ENCODE peak calls at places on chromosomes 7 and 10, in seven cellular contexts. Z is astrocyte of the spinal cord; N is fibroblast of lung; H is CD4-positive, alpha-beta T cell; P is IMR-90; Q is fibroblast of mammary gland; G is RWPE1. T is an unnamed sample.

GRCh38 chr7:120395526-120396019 is 122.6 kb downstream of the KCND2 start:
- DNase-seq in P (no peak), Z (no peak), G (no peak), Q (no peak), H (no peak), N (no peak), T (peak; percentile 1)

GRCh38 chr7:112892263-112892662 is 102.1 kb upstream of the TMEM168 start:
- DNase-seq in G (no peak), H (no peak), N (peak; percentile 46), Z (peak; percentile 46), P (peak; percentile 65), Q (peak; percentile 79), T (peak; percentile 16)

GRCh38 chr7:158815046-158815445 is 14.3 kb downstream of the ESYT2 start:
- DNase-seq in Q (peak; percentile 40), Z (peak; percentile 76), P (peak; percentile 37), H (no peak), G (no peak), N (peak; percentile 58), T (no peak)

GRCh38 chr10:10892290-10892875 is 125.3 kb upstream of the CELF2 start:
- DNase-seq in H (no peak), P (no peak), G (no peak), Z (no peak), N (peak; percentile 35), Q (peak; percentile 56), T (no peak)

GRCh38 chr7:158924956-158925355 is 68.6 kb downstream of the DYNC2I1 start:
- DNase-seq in Q (peak; percentile 63), P (peak; percentile 56), Z (peak; percentile 39), N (peak; percentile 62), H (no peak), G (no peak), T (peak; percentile 39)

GRCh38 chr10:79468841-79469585 is 23.6 kb upstream of the ZCCHC24 start:
- DNase-seq in Z (no peak), P (no peak), H (no peak), Q (no peak), N (no peak), G (no peak), T (no peak)

GRCh38 chr7:40471891-40472290 is 337.1 kb downstream of the SUGCT start:
- DNase-seq in H (no peak), Q (no peak), P (no peak), Z (no peak), N (no peak), G (no peak), T (no peak)

GRCh38 chr10:46226232-46226631 is 60.6 kb upstream of the ANTXRL start:
- DNase-seq in N (no peak), Z (no peak), Q (no peak), P (no peak), H (no peak), G (no peak), T (no peak)

GRCh38 chr7:77235280-77235679 is 35.7 kb upstream of the FGL2 start:
- DNase-seq in Z (no peak), N (peak; percentile 45), G (no peak), H (no peak), Q (peak; percentile 74), P (peak; percentile 77), T (peak; percentile 56)

GRCh38 chr7:74253975-74254857 is at the start of gene RFC2:
- DNase-seq in G (peak; percentile 95), Q (peak; percentile 93), P (peak; percentile 94), Z (peak; percentile 97), N (peak; percentile 95), H (peak; percentile 91), T (peak; percentile 85)
- TF ChIP-seq CTCF in G (no peak), Q (no peak), P (peak; percentile 23), Z (peak; percentile 15), N (no peak), H (peak; percentile 33), T (peak; percentile 35)

GRCh38 chr7:73361340-73361739 is 33.4 kb downstream of the FKBP6 start:
- DNase-seq in N (no peak), H (no peak), G (no peak), Q (no peak), P (no peak), Z (no peak), T (no peak)
- TF ChIP-seq CTCF in N (no peak), H (no peak), G (no peak), Q (no peak), P (no peak), Z (no peak), T (no peak)

DNA sequence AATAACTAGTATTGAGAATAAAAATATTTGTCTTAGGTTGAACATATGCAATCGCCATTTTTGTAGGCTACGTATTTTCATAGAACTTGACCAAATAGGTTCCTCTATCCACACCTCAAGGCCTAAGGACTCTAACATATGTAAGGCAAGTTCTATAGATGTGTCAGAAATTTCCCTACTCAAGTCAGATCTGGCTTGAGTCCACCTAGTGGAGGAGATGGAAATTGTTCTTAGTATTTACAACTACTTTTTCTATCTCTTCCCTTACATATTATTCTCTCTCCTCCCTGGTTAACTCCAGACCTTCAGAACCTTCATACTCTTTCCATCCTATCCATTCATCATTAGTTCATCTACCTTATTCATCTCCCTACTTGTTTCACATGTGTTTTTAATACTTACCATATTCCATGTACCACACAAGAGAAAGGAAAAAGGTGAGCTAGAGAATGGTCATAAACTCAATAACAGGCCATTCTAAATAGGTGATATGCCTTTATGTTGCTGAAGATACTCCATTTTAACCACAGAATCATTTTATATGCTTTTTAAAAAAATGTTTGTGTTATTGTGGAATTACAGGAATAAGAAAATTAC is 174.5 kb upstream of the HDAC9 start:
- DNase-seq in N (peak; percentile 43), G (peak; percentile 45), Z (peak; percentile 66), P (peak; percentile 58), Q (peak; percentile 64), H (no peak), T (peak; percentile 58)
- TF ChIP-seq CTCF in N (peak; percentile 54), G (peak; percentile 66), Z (peak; percentile 59), P (peak; percentile 58), Q (peak; percentile 75), H (peak; percentile 49), T (peak; percentile 59)

DNA sequence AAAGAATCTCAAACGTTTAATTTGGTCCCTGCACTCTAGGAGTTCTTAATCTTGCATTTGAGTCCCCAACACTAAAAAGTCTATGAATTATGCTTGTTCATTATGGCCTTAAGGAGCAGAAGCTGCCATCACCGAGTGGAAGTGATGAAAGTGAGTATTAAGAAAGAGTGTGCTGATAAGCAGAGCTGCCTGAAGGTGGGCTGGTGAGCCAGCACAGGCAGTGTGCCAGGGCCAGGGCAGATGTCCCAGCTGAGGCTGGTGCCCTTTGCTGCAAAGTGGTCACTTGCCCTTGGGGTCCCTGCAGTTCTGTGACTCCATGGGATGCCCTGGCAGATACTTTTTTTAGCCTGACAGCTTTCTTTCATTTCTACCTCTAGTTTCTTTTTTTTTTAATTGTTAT is 73.0 kb upstream of the LOXL4 start:
- DNase-seq in H (no peak), Q (peak; percentile 19), G (no peak), N (peak; percentile 37), Z (no peak), P (peak; percentile 38), T (peak; percentile 52)
- TF ChIP-seq CTCF in H (no peak), Q (no peak), G (no peak), N (no peak), Z (no peak), P (peak; percentile 6), T (no peak)

GRCh38 chr7:5997210-5997808 is 11.5 kb downstream of the PMS2 start:
- DNase-seq in H (peak; percentile 48), Q (peak; percentile 76), G (peak; percentile 52), N (peak; percentile 58), P (peak; percentile 69), Z (peak; percentile 74), T (peak; percentile 47)
- TF ChIP-seq CTCF in H (peak; percentile 80), Q (peak; percentile 65), G (peak; percentile 66), N (peak; percentile 58), P (peak; percentile 74), Z (peak; percentile 72), T (peak; percentile 50)

DNA sequence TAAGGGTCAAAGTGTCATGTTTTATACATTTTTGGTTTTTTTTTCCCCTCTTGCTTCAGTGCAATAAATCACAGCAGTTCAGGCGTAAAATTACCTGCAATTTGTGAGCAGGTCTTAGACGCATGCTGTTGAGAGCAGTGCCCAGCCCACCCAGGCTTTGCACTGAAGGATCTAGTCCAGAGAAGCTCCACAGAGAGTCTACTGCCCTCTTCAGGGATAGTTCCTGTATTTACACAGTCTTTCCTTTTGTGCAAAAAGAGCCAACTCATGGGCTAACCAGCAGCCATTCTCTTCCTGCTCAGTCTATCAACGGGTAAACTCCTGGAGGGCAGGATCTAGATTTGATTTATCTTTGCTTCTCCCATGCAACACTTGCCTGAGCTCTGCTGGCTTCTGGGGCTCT is 82.2 kb upstream of the NAMPT start:
- DNase-seq in H (no peak), Z (peak; percentile 40), Q (peak; percentile 52), N (peak; percentile 14), G (no peak), P (peak; percentile 22), T (peak; percentile 42)
- TF ChIP-seq CTCF in H (no peak), Z (peak; percentile 48), Q (peak; percentile 50), N (no peak), G (no peak), P (peak; percentile 58), T (peak; percentile 51)

GRCh38 chr7:50268223-50268622 is 36.3 kb upstream of the IKZF1 start:
- DNase-seq in H (no peak), Q (no peak), Z (no peak), N (no peak), G (no peak), P (no peak), T (no peak)
- TF ChIP-seq CTCF in H (no peak), Q (no peak), Z (no peak), N (no peak), G (no peak), P (no peak), T (no peak)

GRCh38 chr7:133853706-133854276 is 273.3 kb upstream of the LRGUK start:
- DNase-seq in Z (peak; percentile 81), P (peak; percentile 90), Q (peak; percentile 69), H (no peak), G (peak; percentile 59), N (peak; percentile 91), T (peak; percentile 97)

GRCh38 chr7:133858311-133858710 is 268.8 kb upstream of the LRGUK start:
- DNase-seq in G (no peak), Z (no peak), N (no peak), H (no peak), P (no peak), Q (no peak), T (peak; percentile 35)

GRCh38 chr7:133851416-133851815 is 275.7 kb upstream of the LRGUK start:
- DNase-seq in Z (no peak), Q (no peak), G (no peak), N (peak; percentile 10), P (no peak), H (no peak), T (peak; percentile 22)

GRCh38 chr7:133857376-133858119 is 269.6 kb upstream of the LRGUK start:
- DNase-seq in N (no peak), P (no peak), G (no peak), Z (no peak), Q (no peak), H (no peak), T (no peak)

DNA sequence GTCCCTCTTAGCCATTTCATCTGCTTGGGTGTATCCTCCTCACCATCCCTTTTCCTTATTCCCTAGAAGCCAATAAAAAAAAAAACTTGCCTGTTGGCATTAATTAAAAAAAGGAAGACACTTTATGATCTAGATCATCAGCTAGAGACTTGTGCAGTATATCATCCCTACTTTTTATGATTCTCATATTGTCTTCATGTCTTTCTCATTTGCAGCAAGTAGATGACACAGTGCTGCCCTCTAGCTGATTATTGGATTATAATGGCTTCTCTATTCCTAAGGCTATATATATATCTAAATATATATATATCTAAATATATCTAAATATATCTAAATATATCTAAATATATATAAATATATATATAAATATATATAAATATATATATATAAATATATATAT is 272.4 kb upstream of the LRGUK start:
- DNase-seq in G (peak; percentile 2), H (no peak), Z (peak; percentile 65), N (peak; percentile 50), Q (peak; percentile 70), P (peak; percentile 76), T (peak; percentile 61)
- TF ChIP-seq CTCF in G (peak; percentile 14), H (no peak), Z (peak; percentile 31), N (peak; percentile 13), Q (peak; percentile 46), P (peak; percentile 53), T (peak; percentile 25)

T was measured in bronchial epithelial cell.